ENCODE peak calls at places on chromosomes 2 and 18, in six cellular contexts. G is ovary, D is body of pancreas, K is adrenal gland, E is cardiac fibroblast, W is H9. R is an unnamed sample.

GRCh38 chr18:31835528-31836138 is 75.0 kb upstream of the SLC25A52 start:
- DNase-seq in E (peak), W (no peak), G (no peak), D (peak), K (no peak), R (no peak)

GRCh38 chr2:112880696-112881095 is 30.3 kb upstream of the IL37 start:
- DNase-seq in K (no peak), W (no peak), G (no peak), D (no peak), E (peak), R (no peak)

GRCh38 chr18:26840965-26841364 is 24.5 kb downstream of the AQP4 start:
- DNase-seq in W (no peak), G (no peak), D (no peak), K (no peak), E (no peak), R (no peak)

GRCh38 chr18:61894751-61895524 is 2.1 kb upstream of the RNF152 start:
- DNase-seq in E (no peak), G (no peak), K (no peak), D (no peak), W (no peak), R (no peak)

GRCh38 chr2:75460630-75461029 is 100.1 kb downstream of the EVA1A start:
- DNase-seq in D (no peak), W (no peak), E (no peak), K (no peak), G (no peak), R (no peak)

GRCh38 chr2:64329848-64330247 is 124.1 kb upstream of the LGALSL start:
- DNase-seq in K (no peak), G (no peak), W (no peak), E (peak), D (no peak), R (no peak)

GRCh38 chr18:36505701-36506100 is 208.2 kb downstream of the FHOD3 start:
- DNase-seq in D (no peak), E (no peak), G (no peak), K (no peak), W (no peak), R (no peak)

GRCh38 chr2:222671259-222672067 is at the start of gene MOGAT1:
- DNase-seq in D (peak), G (peak), K (peak), E (no peak), W (peak), R (no peak)

GRCh38 chr18:10052871-10053270 is 139.1 kb downstream of the VAPA start:
- DNase-seq in E (no peak), K (no peak), D (no peak), W (no peak), G (no peak), R (no peak)

GRCh38 chr2:185608799-185609198 is 129.8 kb upstream of the FSIP2 start:
- DNase-seq in W (no peak), K (no peak), E (peak), D (no peak), G (no peak), R (no peak)

GRCh38 chr2:10085852-10086148 is 5.6 kb upstream of the CYS1 start:
- DNase-seq in D (no peak), E (no peak), G (no peak), K (no peak), W (no peak), R (no peak)

GRCh38 chr2:119821266-119821665 is 61.5 kb downstream of the PTPN4 start:
- DNase-seq in D (no peak), K (no peak), G (no peak), E (peak), W (no peak), R (no peak)

GRCh38 chr2:95121150-95121494 is 486 bp downstream of the MRPS5 start:
- DNase-seq in G (no peak), W (no peak), D (no peak), E (peak), K (no peak), R (no peak)

GRCh38 chr2:213932-214693 is 49.7 kb downstream of the SH3YL1 start:
- DNase-seq in D (peak), W (no peak), G (no peak), K (no peak), E (no peak), R (no peak)

GRCh38 chr18:32760391-32760790 is 12.4 kb downstream of the KLHL14 start:
- DNase-seq in G (no peak), D (no peak), E (no peak), W (peak), K (no peak), R (peak)

GRCh38 chr18:25147878-25148488 is 204.0 kb downstream of the ZNF521 start:
- DNase-seq in D (no peak), G (no peak), K (no peak), W (no peak), E (no peak), R (no peak)

GRCh38 chr18:9147440-9148238 is 11.1 kb downstream of the ANKRD12 start:
- DNase-seq in K (peak), G (no peak), E (peak), D (peak), W (peak), R (peak)

GRCh38 chr2:182241936-182242335 is 184.9 kb downstream of the PDE1A start:
- DNase-seq in G (no peak), K (no peak), W (no peak), D (no peak), E (no peak), R (no peak)

GRCh38 chr2:133737597-133737996 is 169.3 kb upstream of the NCKAP5 start:
- DNase-seq in G (no peak), K (no peak), E (peak), W (no peak), D (no peak), R (no peak)
- TF ChIP-seq CTCF in G (no peak), K (no peak), E (no peak), W (no peak), D (no peak), R (no peak)

DNA sequence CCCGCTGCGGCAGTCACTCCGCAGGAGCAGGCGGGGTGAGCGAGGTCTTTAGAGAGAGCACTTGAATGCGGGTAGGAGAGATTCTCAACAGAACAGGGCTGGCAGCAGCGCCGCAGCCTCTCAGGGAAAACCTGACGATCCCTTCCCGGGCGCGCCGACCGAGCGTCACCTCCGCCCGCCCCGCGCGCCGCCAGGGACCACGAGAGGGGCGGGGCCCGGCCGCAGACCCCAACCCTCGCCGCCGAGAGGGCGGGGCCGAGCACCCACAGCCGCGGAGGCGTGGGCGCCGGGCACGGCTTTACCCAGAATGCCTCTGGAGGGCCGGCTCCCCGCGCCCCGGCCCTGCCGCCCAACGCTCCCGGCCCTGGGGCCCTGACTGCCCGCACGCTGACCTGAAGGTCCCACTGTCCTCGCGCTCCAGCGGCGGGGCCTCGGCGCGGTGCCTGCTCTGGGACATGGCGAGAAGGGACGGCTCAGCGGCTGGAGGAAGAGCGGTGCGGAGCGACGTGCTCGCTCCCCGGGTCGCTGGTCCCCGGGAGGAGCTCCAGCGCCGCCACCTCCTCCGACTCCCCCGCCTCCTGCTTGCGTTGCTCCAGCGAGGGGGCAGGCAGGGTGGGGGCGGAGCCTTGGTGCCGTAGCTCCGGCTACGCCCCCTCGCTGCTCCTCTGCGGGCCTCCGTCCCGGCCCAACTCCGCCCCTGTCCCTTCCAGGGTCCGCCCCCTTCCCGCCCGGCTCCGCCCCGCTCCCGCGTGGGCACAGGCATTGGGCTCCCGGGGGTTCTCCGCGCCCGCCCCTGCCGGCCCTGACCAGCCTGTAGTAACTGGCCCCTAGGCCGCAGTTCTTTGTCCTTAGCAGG is at the start of the genes PJVK and PRKRA:
- DNase-seq in G (peak), W (peak), D (peak), E (peak), K (peak), R (peak)
- TF ChIP-seq CTCF in G (peak), W (no peak), D (peak), E (no peak), K (no peak), R (no peak)

DNA sequence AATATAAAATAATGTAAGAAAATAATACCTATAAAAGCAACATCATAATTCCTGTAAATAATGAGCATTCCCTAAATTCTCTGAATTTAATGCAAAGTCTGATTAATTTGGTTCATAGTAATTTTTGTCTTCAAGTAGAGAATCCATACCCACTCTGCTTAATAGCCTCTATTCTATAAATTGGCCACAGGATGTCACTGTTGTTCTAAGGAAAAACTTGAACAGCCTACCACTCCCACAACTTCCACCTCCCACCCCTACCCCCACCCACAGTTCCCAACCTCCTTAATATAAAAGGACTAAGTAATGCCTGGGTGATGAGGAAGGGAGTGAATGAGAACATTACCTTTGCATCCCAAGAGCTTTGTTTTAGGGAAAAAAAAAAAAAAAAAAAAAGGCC is 27.2 kb upstream of the BBS5 start:
- DNase-seq in D (no peak), E (peak), K (no peak), G (no peak), W (no peak), R (peak)
- TF ChIP-seq CTCF in D (peak), E (peak), K (peak), G (no peak), W (peak), R (no peak)

GRCh38 chr2:70143314-70144150 is 47.3 kb downstream of the C2orf42 start:
- DNase-seq in E (peak), K (peak), G (peak), W (peak), D (peak), R (peak)

GRCh38 chr2:70142590-70143313 is 48.1 kb downstream of the C2orf42 start:
- DNase-seq in G (peak), W (peak), E (peak), K (peak), D (peak), R (peak)

GRCh38 chr2:70141754-70142589 is 48.8 kb downstream of the C2orf42 start:
- DNase-seq in D (peak), K (no peak), G (no peak), E (peak), W (peak), R (no peak)

GRCh38 chr2:70144443-70145167 is 46.2 kb downstream of the C2orf42 start:
- DNase-seq in D (no peak), G (peak), W (no peak), K (no peak), E (no peak), R (peak)

GRCh38 chr2:70140978-70141753 is 49.7 kb downstream of the C2orf42 start:
- DNase-seq in E (peak), G (peak), K (peak), D (peak), W (peak), R (peak)
- TF ChIP-seq CTCF in E (peak), G (peak), K (no peak), D (peak), W (peak), R (peak)

DNA sequence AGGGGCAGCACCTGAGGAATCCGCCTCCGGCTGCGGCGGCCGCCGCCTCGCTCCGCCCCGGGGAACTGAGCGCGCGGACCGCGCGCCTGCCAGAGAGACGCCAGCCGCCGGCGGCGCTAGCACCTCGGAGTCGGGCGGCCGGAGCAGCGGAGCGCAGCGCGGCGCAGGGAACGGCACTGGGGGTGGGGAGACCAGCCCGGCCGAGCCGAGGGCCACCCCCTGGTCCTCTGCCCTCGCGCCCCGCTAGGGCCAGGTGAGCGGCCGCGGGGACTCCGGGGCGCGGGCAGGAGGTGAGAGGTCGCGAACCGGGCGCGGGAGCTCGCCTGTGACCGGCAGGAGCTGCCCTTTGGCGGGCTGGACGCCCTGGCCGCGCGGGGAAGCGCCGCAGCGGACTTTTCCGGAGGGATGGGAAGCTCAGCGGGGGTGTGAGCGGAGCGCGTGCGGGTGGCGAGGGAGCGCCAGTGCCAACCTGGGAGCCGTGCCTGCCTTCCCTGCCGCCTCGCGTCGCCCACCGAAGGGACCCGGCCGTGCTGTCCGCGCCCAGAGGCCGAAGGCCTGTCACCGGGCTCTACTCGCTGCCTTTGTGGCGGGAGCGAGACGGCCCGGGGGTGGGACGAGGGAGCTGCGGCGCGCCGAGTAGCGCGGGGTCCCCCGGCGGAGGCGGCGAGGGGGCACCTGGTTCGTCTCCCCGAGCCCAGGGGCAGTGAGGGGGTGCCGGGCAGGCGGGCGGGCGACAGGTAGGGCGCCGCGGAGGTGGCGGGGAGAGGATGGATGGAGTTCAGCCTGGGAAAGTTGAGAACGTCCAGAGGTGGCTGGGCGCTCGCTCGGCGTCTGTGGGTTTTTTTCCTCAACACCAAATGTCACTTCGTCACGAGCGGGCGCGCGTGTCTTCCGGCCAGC is at the start of gene GREB1L:
- DNase-seq in G (peak), W (peak), K (peak), E (peak), D (peak), R (peak)
- TF ChIP-seq CTCF in G (peak), W (peak), K (no peak), E (peak), D (no peak), R (no peak)

GRCh38 chr2:200812122-200813022 is 662 bp downstream of the BZW1 start:
- DNase-seq in K (peak), G (peak), W (peak), E (peak), D (peak), R (peak)
- TF ChIP-seq CTCF in K (peak), G (peak), W (peak), E (peak), D (peak), R (peak)

GRCh38 chr2:206783718-206784117 is 18.3 kb downstream of the FASTKD2 start:
- DNase-seq in K (no peak), E (peak), D (no peak), W (no peak), G (no peak), R (no peak)
- TF ChIP-seq CTCF in K (no peak), E (peak), D (no peak), W (peak), G (no peak), R (peak)